ENCODE peak calls at places on chromosome 19, in seven cellular contexts. One of them, this sample, is unnamed.

GRCh38 chr19:45075215-45076028 is 856 bp downstream of the ZNF296 start:
- DNase-seq in natural killer cell: peak
- DNase-seq in AG10803: peak
- DNase-seq in aorta: peak
- DNase-seq in EH: peak
- DNase-seq in effector memory CD4-positive, alpha-beta T cell: no peak
- DNase-seq in uterus: no peak
- DNase-seq in this sample: peak

GRCh38 chr19:41701401-41702075 is 6.9 kb upstream of the CEACAM5 start:
- DNase-seq in natural killer cell: peak
- DNase-seq in AG10803: no peak
- DNase-seq in aorta: peak
- DNase-seq in EH: no peak
- DNase-seq in effector memory CD4-positive, alpha-beta T cell: no peak
- DNase-seq in uterus: no peak
- DNase-seq in this sample: no peak

GRCh38 chr19:17260842-17261325 is 3.7 kb downstream of the USHBP1 start:
- DNase-seq in natural killer cell: peak
- DNase-seq in AG10803: peak
- DNase-seq in aorta: peak
- DNase-seq in EH: peak
- DNase-seq in effector memory CD4-positive, alpha-beta T cell: peak
- DNase-seq in uterus: peak
- DNase-seq in this sample: peak

GRCh38 chr19:29677001-29677781 is 11.9 kb downstream of the PLEKHF1 start:
- DNase-seq in natural killer cell: no peak
- DNase-seq in AG10803: no peak
- DNase-seq in aorta: no peak
- DNase-seq in EH: no peak
- DNase-seq in effector memory CD4-positive, alpha-beta T cell: no peak
- DNase-seq in uterus: no peak
- DNase-seq in this sample: no peak

GRCh38 chr19:35958660-35959039 is 22.5 kb downstream of the LRFN3 start:
- DNase-seq in natural killer cell: no peak
- DNase-seq in AG10803: no peak
- DNase-seq in aorta: no peak
- DNase-seq in EH: no peak
- DNase-seq in effector memory CD4-positive, alpha-beta T cell: no peak
- DNase-seq in uterus: no peak
- DNase-seq in this sample: no peak

GRCh38 chr19:39085392-39085791 is 1.2 kb downstream of the ACP7 start:
- DNase-seq in natural killer cell: no peak
- DNase-seq in AG10803: no peak
- DNase-seq in aorta: no peak
- DNase-seq in EH: no peak
- DNase-seq in effector memory CD4-positive, alpha-beta T cell: no peak
- DNase-seq in uterus: no peak
- DNase-seq in this sample: no peak

GRCh38 chr19:6161271-6161850 is 25.9 kb downstream of the ACSBG2 start:
- DNase-seq in natural killer cell: peak
- DNase-seq in AG10803: no peak
- DNase-seq in aorta: no peak
- DNase-seq in EH: no peak
- DNase-seq in effector memory CD4-positive, alpha-beta T cell: peak
- DNase-seq in uterus: peak
- DNase-seq in this sample: peak

GRCh38 chr19:17778621-17779280 is 16.2 kb upstream of the B3GNT3 start:
- DNase-seq in natural killer cell: no peak
- DNase-seq in AG10803: no peak
- DNase-seq in aorta: no peak
- DNase-seq in EH: no peak
- DNase-seq in effector memory CD4-positive, alpha-beta T cell: no peak
- DNase-seq in uterus: no peak
- DNase-seq in this sample: no peak

GRCh38 chr19:6278740-6279619 is 795 bp downstream of the MLLT1 start:
- DNase-seq in natural killer cell: peak
- DNase-seq in AG10803: no peak
- DNase-seq in aorta: no peak
- DNase-seq in EH: no peak
- DNase-seq in effector memory CD4-positive, alpha-beta T cell: no peak
- DNase-seq in uterus: peak
- DNase-seq in this sample: no peak

GRCh38 chr19:50434525-50434924 is 1.8 kb downstream of the MYBPC2 start:
- DNase-seq in natural killer cell: no peak
- DNase-seq in AG10803: no peak
- DNase-seq in aorta: no peak
- DNase-seq in EH: no peak
- DNase-seq in effector memory CD4-positive, alpha-beta T cell: no peak
- DNase-seq in uterus: no peak
- DNase-seq in this sample: no peak

GRCh38 chr19:31418692-31419430 is 69.6 kb upstream of the TSHZ3 start:
- DNase-seq in natural killer cell: no peak
- DNase-seq in AG10803: no peak
- DNase-seq in aorta: no peak
- DNase-seq in EH: no peak
- DNase-seq in effector memory CD4-positive, alpha-beta T cell: no peak
- DNase-seq in uterus: no peak
- DNase-seq in this sample: no peak

GRCh38 chr19:4388171-4389063 is 11.9 kb downstream of the SH3GL1 start:
- DNase-seq in natural killer cell: no peak
- DNase-seq in AG10803: peak
- DNase-seq in aorta: no peak
- DNase-seq in EH: no peak
- DNase-seq in effector memory CD4-positive, alpha-beta T cell: no peak
- DNase-seq in uterus: no peak
- DNase-seq in this sample: no peak

GRCh38 chr19:947707-948533 is 22.1 kb downstream of the ARID3A start:
- DNase-seq in natural killer cell: no peak
- DNase-seq in AG10803: no peak
- DNase-seq in aorta: no peak
- DNase-seq in EH: no peak
- DNase-seq in effector memory CD4-positive, alpha-beta T cell: no peak
- DNase-seq in uterus: peak
- DNase-seq in this sample: peak

GRCh38 chr19:10206226-10206873 is 11.6 kb upstream of the DNMT1 start:
- DNase-seq in natural killer cell: no peak
- DNase-seq in AG10803: peak
- DNase-seq in aorta: no peak
- DNase-seq in EH: peak
- DNase-seq in effector memory CD4-positive, alpha-beta T cell: no peak
- DNase-seq in uterus: no peak
- DNase-seq in this sample: no peak

GRCh38 chr19:28710278-28710677 is 502.7 kb downstream of the UQCRFS1 start:
- DNase-seq in natural killer cell: no peak
- DNase-seq in AG10803: peak
- DNase-seq in aorta: no peak
- DNase-seq in EH: peak
- DNase-seq in effector memory CD4-positive, alpha-beta T cell: no peak
- DNase-seq in uterus: no peak
- DNase-seq in this sample: no peak

GRCh38 chr19:2253106-2254051 is 2.8 kb downstream of the JSRP1 start:
- DNase-seq in natural killer cell: no peak
- DNase-seq in AG10803: no peak
- DNase-seq in aorta: no peak
- DNase-seq in EH: no peak
- DNase-seq in effector memory CD4-positive, alpha-beta T cell: no peak
- DNase-seq in uterus: no peak
- DNase-seq in this sample: no peak

GRCh38 chr19:31470952-31471351 is 121.7 kb upstream of the TSHZ3 start:
- DNase-seq in natural killer cell: no peak
- DNase-seq in AG10803: no peak
- DNase-seq in aorta: no peak
- DNase-seq in EH: no peak
- DNase-seq in effector memory CD4-positive, alpha-beta T cell: no peak
- DNase-seq in uterus: no peak
- DNase-seq in this sample: no peak

GRCh38 chr19:28701491-28701890 is 511.5 kb downstream of the UQCRFS1 start:
- DNase-seq in natural killer cell: no peak
- DNase-seq in AG10803: peak
- DNase-seq in aorta: no peak
- DNase-seq in EH: peak
- DNase-seq in effector memory CD4-positive, alpha-beta T cell: no peak
- DNase-seq in uterus: no peak
- DNase-seq in this sample: no peak

GRCh38 chr19:43639507-43640423 is at the start of gene CADM4:
- DNase-seq in natural killer cell: peak
- DNase-seq in AG10803: no peak
- DNase-seq in aorta: peak
- DNase-seq in EH: no peak
- DNase-seq in effector memory CD4-positive, alpha-beta T cell: peak
- DNase-seq in uterus: peak
- DNase-seq in this sample: no peak

GRCh38 chr19:16078311-16078758 is 2.0 kb downstream of the TPM4 start:
- DNase-seq in natural killer cell: no peak
- DNase-seq in AG10803: peak
- DNase-seq in aorta: peak
- DNase-seq in EH: no peak
- DNase-seq in effector memory CD4-positive, alpha-beta T cell: no peak
- DNase-seq in uterus: peak
- DNase-seq in this sample: no peak

GRCh38 chr19:30170081-30170480 is 202.1 kb upstream of the ZNF536 start:
- DNase-seq in natural killer cell: no peak
- DNase-seq in AG10803: no peak
- DNase-seq in aorta: no peak
- DNase-seq in EH: no peak
- DNase-seq in effector memory CD4-positive, alpha-beta T cell: no peak
- DNase-seq in uterus: no peak
- DNase-seq in this sample: no peak

GRCh38 chr19:39158646-39159260 is 33.2 kb downstream of the PAK4 start:
- DNase-seq in natural killer cell: no peak
- DNase-seq in AG10803: no peak
- DNase-seq in aorta: no peak
- DNase-seq in EH: no peak
- DNase-seq in effector memory CD4-positive, alpha-beta T cell: no peak
- DNase-seq in uterus: no peak
- DNase-seq in this sample: no peak

GRCh38 chr19:18446145-18446810 is 8.3 kb upstream of the ISYNA1 start:
- DNase-seq in natural killer cell: no peak
- DNase-seq in AG10803: no peak
- DNase-seq in aorta: no peak
- DNase-seq in EH: no peak
- DNase-seq in effector memory CD4-positive, alpha-beta T cell: no peak
- DNase-seq in uterus: no peak
- DNase-seq in this sample: no peak

This sample was measured in CD14-positive monocyte.